ENCODE peak calls at places on chromosomes 4 and X, in six cellular contexts. F is upper lobe of left lung, T is GM12878, Q is K562, B is Panc1, V is HCT116. A is an unnamed sample.
A peak's percentile ranks its signal among the peaks of the same experiment; 100 is the strongest.

GRCh38 chr4:87353592-87353991 is 30.9 kb upstream of the HSD17B13 start:
- ATAC-seq in T (peak; percentile 83), Q (no peak), V (peak; percentile 66), B (no peak), F (peak; percentile 81), A (peak; percentile 77)

GRCh38 chrX:1592128-1592862 is 891 bp downstream of the AKAP17A start:
- ATAC-seq in T (peak; percentile 66), Q (peak; percentile 75), B (no peak), V (peak; percentile 26), F (peak; percentile 38), A (no peak)

GRCh38 chr4:52317981-52318380 is 266.9 kb downstream of the SPATA18 start:
- ATAC-seq in T (no peak), Q (no peak), F (no peak), V (no peak), B (no peak), A (no peak)

GRCh38 chr4:122689972-122690371 is 42.5 kb upstream of the BBS12 start:
- ATAC-seq in T (peak; percentile 94), V (no peak), F (no peak), Q (no peak), B (no peak), A (no peak)

GRCh38 chr4:148182230-148182928 is 259.8 kb downstream of the NR3C2 start:
- ATAC-seq in T (no peak), B (no peak), V (no peak), F (no peak), Q (no peak), A (no peak)

GRCh38 chrX:63746715-63747114 is 38.3 kb downstream of the ARHGEF9 start:
- ATAC-seq in F (no peak), B (no peak), V (no peak), T (no peak), Q (no peak), A (no peak)

GRCh38 chrX:140507982-140508305 is 3.1 kb upstream of the SOX3 start:
- ATAC-seq in T (no peak), V (no peak), F (peak; percentile 14), Q (no peak), B (no peak), A (no peak)

GRCh38 chr4:75142377-75142776 is 209.5 kb downstream of the PARM1 start:
- ATAC-seq in V (no peak), Q (no peak), B (no peak), T (no peak), F (no peak), A (no peak)

GRCh38 chrX:120015145-120016067 is 62.1 kb downstream of the RHOXF2B start:
- ATAC-seq in T (no peak), B (peak; percentile 64), V (no peak), Q (no peak), F (peak; percentile 36), A (peak; percentile 31)

GRCh38 chr4:180100433-180101344 is 2142.5 kb upstream of the TENM3 start:
- ATAC-seq in T (no peak), Q (no peak), B (no peak), V (no peak), F (peak; percentile 28), A (no peak)

GRCh38 chr4:10346023-10346422 is 111.2 kb downstream of the ZNF518B start:
- ATAC-seq in B (no peak), Q (peak; percentile 64), F (no peak), V (no peak), T (no peak), A (no peak)

GRCh38 chr4:140085062-140085622 is 68.8 kb downstream of the MAML3 start:
- ATAC-seq in B (peak; percentile 85), F (no peak), V (peak; percentile 38), T (no peak), Q (no peak), A (no peak)

GRCh38 chr4:150572704-150573504 is 9.0 kb upstream of the MAB21L2 start:
- ATAC-seq in T (peak; percentile 81), Q (peak; percentile 84), F (no peak), B (no peak), V (no peak), A (no peak)

GRCh38 chrX:49192722-49193328 is 6.7 kb upstream of the PRICKLE3 start:
- ATAC-seq in B (no peak), F (no peak), V (no peak), T (no peak), Q (no peak), A (no peak)

GRCh38 chr4:60403986-60404385 is 796.1 kb upstream of the ADGRL3 start:
- ATAC-seq in T (no peak), Q (no peak), B (no peak), F (no peak), V (no peak), A (no peak)

GRCh38 chr4:7843831-7844230 is 95.8 kb downstream of the AFAP1 start:
- ATAC-seq in B (no peak), Q (no peak), F (no peak), T (no peak), V (peak; percentile 26), A (no peak)

GRCh38 chr4:12957108-12957507 is 527.0 kb downstream of the RAB28 start:
- ATAC-seq in V (no peak), Q (no peak), T (no peak), F (no peak), B (no peak), A (no peak)

GRCh38 chr4:140092094-140092820 is 61.7 kb downstream of the MAML3 start:
- ATAC-seq in B (peak; percentile 1), T (no peak), F (peak; percentile 15), V (peak; percentile 71), Q (peak; percentile 22), A (peak; percentile 23)

GRCh38 chr4:142845293-142846070 is 619 bp downstream of the INPP4B start:
- ATAC-seq in Q (no peak), B (peak; percentile 62), V (peak; percentile 28), T (peak; percentile 12), F (peak; percentile 38), A (peak; percentile 23)

GRCh38 chr4:140641789-140642439 is 73.2 kb upstream of the UCP1 start:
- ATAC-seq in F (peak; percentile 51), V (no peak), B (no peak), T (no peak), Q (peak; percentile 23), A (peak; percentile 17)

GRCh38 chr4:184281231-184282139 is 63.8 kb upstream of the ENPP6 start:
- ATAC-seq in V (no peak), T (peak; percentile 48), F (no peak), Q (no peak), B (no peak), A (no peak)

GRCh38 chrX:106711375-106711774 is 15.1 kb upstream of the RNF128 start:
- ATAC-seq in B (no peak), F (no peak), V (no peak), Q (no peak), T (no peak), A (no peak)

GRCh38 chrX:1535241-1536041 is 1.5 kb downstream of the P2RY8 start:
- ATAC-seq in Q (no peak), B (no peak), T (peak; percentile 44), F (peak; percentile 66), V (no peak), A (no peak)

GRCh38 chr4:183806341-183806740 is 98.8 kb upstream of the STOX2 start:
- ATAC-seq in F (no peak), B (peak; percentile 63), Q (peak; percentile 54), T (no peak), V (no peak), A (no peak)

DNA sequence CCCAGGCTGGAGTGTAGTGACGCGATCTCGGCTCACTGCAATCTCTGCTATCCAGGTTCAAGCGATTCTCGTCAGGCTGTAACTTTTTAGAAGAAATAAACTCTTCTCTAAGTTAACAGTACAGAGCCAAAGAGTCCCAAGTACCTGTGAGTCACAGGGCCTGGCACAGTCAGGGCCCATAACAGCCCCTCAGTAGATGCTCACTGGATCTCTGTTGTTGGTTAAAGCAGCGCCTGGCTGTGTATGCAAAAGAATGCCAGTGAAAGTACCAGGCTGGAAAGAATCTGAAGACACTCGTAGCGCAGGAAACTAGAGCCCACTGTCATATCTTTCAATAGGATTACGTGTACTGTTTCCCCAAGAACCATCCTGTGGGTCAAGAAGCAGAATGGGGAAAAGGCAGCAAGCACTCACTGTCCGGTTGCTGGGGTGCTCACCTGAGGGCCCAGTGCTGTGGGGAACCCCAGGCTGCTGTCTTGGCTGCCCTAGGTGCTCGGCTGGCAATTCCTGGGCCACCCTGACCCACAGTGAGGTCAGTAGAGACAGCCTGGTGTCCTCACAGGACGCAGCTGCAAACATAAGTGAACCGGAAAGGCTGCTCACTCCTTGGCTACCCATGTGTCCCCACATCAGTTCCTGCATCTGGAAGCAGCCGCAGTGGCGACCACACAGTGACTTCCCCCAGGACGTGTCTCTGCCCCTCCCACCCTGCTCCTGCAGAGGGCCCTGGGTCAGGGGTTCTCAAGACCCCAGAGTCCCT is 3.1 kb upstream of the SLBP start:
- ATAC-seq in F (no peak), V (no peak), T (peak; percentile 40), Q (no peak), B (no peak), A (no peak)
- H3K4me1 ChIP-seq in F (peaks cover 37% of the 10 kb centered on the region), V (peaks cover 38% of the 10 kb centered on the region), T (peaks cover 33% of the 10 kb centered on the region), Q (peaks cover 77% of the 10 kb centered on the region), B (peaks cover 37% of the 10 kb centered on the region), A (peaks cover 87% of the 10 kb centered on the region)

DNA sequence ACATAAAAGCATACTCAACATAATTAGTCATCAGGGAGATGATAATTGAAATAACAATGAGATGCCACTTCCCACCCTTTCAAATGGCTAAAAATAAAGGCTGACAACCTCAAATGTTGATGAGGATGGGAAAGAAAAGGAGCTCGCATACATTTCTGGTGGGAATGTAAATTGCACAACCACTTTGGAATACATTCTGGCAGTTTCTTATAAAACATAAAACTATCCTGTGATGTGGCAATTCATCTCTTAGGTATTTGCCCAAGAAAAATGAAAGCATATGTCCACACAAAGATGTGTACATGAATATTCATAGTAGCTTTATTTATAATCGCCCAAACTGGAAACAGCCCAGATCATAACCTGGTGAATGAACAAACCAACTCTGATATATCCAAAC is 682 bp upstream of the ZNF275 start:
- ATAC-seq in F (no peak), Q (no peak), V (no peak), B (peak; percentile 11), T (no peak), A (no peak)
- H3K4me3 ChIP-seq in F (peak overlapping the region; percentile 82), Q (peak overlapping the region; percentile 92), V (peak overlapping the region; percentile 42), B (peak overlapping the region; percentile 69), T (no peak overlapping the region), A (peak overlapping the region; percentile 73)

GRCh38 chrX:154097597-154098541 is at the start of gene MECP2:
- ATAC-seq in V (peak; percentile 94), T (peak; percentile 88), F (peak; percentile 98), B (peak; percentile 94), Q (peak; percentile 82), A (peak; percentile 96)
- TF ChIP-seq POLR2AphosphoS5 in V (peak; percentile 49), T (no peak), F (no peak), B (no peak), Q (no peak), A (peak; percentile 20)

DNA sequence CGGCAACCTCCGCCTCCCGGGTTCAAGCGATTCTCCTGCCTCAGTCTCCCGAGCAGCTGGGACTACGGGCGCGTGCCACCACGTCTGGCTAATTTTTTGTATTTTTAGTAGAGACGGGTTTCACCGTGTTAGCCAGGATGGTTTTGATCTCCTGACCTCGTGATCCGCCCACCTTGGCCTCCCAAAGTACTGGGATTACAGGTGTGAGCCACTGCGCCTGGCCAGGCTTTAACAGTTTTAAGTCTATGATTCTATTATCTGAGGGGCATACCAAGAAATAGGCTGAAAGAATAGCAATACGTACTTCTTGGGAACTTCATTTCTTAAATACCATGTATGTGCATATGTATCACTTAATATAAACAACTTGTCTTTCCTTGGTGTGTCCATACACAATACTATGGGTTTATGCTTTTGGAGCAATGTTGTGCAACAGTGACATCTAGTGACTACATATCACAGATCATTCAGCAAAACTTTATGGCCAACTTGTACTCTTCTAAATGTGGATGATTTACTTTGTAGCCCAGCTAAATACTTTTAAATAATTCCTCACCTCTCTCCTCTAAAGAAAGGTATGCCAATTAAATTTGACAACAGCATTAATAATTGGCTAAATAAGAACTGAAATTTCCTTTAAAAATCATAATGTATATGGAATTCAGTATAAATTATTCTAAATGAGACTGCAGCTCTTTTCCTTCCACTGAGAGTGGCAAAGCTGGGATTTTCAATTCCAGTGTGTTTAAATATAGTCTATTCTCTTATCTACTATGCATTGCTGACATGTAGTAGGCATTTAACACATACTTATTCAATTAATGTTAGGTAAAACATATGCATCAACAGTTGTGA is 10.4 kb downstream of the SLC9B1 start:
- ATAC-seq in T (peak; percentile 96), Q (peak; percentile 93), F (peak; percentile 89), V (peak; percentile 94), B (peak; percentile 94), A (peak; percentile 73)
- H3K4me1 ChIP-seq in T (no peaks in the 10 kb centered on the region), Q (peaks cover 9% of the 10 kb centered on the region), F (peaks cover 15% of the 10 kb centered on the region), V (no peaks in the 10 kb centered on the region), B (no peaks in the 10 kb centered on the region), A (peaks cover 16% of the 10 kb centered on the region)

A was measured in gastroesophageal sphincter.